ENCODE peak calls at places on chromosomes 2 and 18, in nine cellular contexts. N is naive thymus-derived CD4-positive, alpha-beta T cell; G is IMR-90; H is heart left ventricle; I is GM06990; D is tibial artery; S is upper lobe of right lung; U is tibial nerve; A is Caco-2. B is an unnamed sample.

GRCh38 chr18:78496095-78496494 is 483.5 kb upstream of the SALL3 start:
- DNase-seq in N (no peak), G (no peak), H (no peak), I (no peak), D (no peak), S (no peak), U (no peak), A (no peak), B (no peak)

GRCh38 chr18:57698571-57699276 is 77.1 kb upstream of the NARS1 start:
- DNase-seq in N (no peak), G (peak; percentile 74), H (no peak), I (no peak), D (no peak), S (no peak), U (no peak), A (no peak), B (peak; percentile 67)

GRCh38 chr2:45930396-45930792 is 278.9 kb downstream of the PRKCE start:
- DNase-seq in N (no peak), G (peak; percentile 74), H (no peak), I (no peak), D (no peak), S (no peak), U (no peak), A (peak; percentile 51), B (no peak)

GRCh38 chr2:109638807-109639206 is 24.6 kb downstream of the SOWAHC start:
- DNase-seq in N (no peak), G (no peak), H (no peak), I (peak; percentile 45), D (no peak), S (no peak), U (no peak), A (no peak), B (no peak)

GRCh38 chr2:135164431-135164830 is 112.3 kb downstream of the RAB3GAP1 start:
- DNase-seq in N (no peak), G (peak; percentile 89), H (no peak), I (no peak), D (no peak), S (no peak), U (no peak), A (no peak), B (no peak)

GRCh38 chr18:23871410-23871809 is 143.1 kb upstream of the TTC39C start:
- DNase-seq in N (peak; percentile 86), G (no peak), H (no peak), I (peak; percentile 18), D (no peak), S (no peak), U (no peak), A (no peak), B (peak; percentile 59)

GRCh38 chr18:78972930-78973331 is 6.7 kb upstream of the SALL3 start:
- DNase-seq in N (no peak), G (no peak), H (no peak), I (no peak), D (no peak), S (no peak), U (no peak), A (no peak), B (no peak)

GRCh38 chr2:230748087-230748486 is 35.4 kb downstream of the CAB39 start:
- DNase-seq in N (no peak), G (no peak), H (no peak), I (no peak), D (no peak), S (no peak), U (no peak), A (no peak), B (no peak)

GRCh38 chr2:140164449-140164848 is 1384.3 kb upstream of the NXPH2 start:
- DNase-seq in N (no peak), G (no peak), H (no peak), I (no peak), D (no peak), S (no peak), U (no peak), A (no peak), B (no peak)

GRCh38 chr2:189163889-189164288 is 15.7 kb downstream of the COL5A2 start:
- DNase-seq in N (no peak), G (peak; percentile 85), H (no peak), I (no peak), D (no peak), S (no peak), U (no peak), A (no peak), B (no peak)

GRCh38 chr2:117470311-117471095 is 344.0 kb upstream of the DDX18 start:
- DNase-seq in N (no peak), G (no peak), H (no peak), I (no peak), D (no peak), S (no peak), U (no peak), A (peak; percentile 64), B (peak; percentile 16)

GRCh38 chr2:149002891-149003740 is 35.4 kb upstream of the LYPD6B start:
- DNase-seq in N (no peak), G (no peak), H (no peak), I (no peak), D (no peak), S (no peak), U (no peak), A (no peak), B (no peak)

GRCh38 chr2:9463698-9464034 is 10.7 kb upstream of the IAH1 start:
- DNase-seq in N (no peak), G (peak; percentile 69), H (no peak), I (no peak), D (no peak), S (no peak), U (no peak), A (no peak), B (no peak)

GRCh38 chr2:26455037-26455800 is 22.7 kb downstream of the OTOF start:
- DNase-seq in N (no peak), G (no peak), H (no peak), I (no peak), D (no peak), S (no peak), U (no peak), A (no peak), B (no peak)

GRCh38 chr2:73205611-73206010 is 3.2 kb downstream of the NOTO start:
- DNase-seq in N (no peak), G (no peak), H (no peak), I (no peak), D (no peak), S (peak; percentile 6), U (no peak), A (no peak), B (no peak)

GRCh38 chr2:73208258-73208657 is 5.8 kb upstream of the SMYD5 start:
- DNase-seq in N (no peak), G (no peak), H (no peak), I (no peak), D (no peak), S (no peak), U (no peak), A (no peak), B (no peak)

GRCh38 chr2:73197579-73197978 is 4.8 kb upstream of the NOTO start:
- DNase-seq in N (no peak), G (no peak), H (no peak), I (no peak), D (no peak), S (no peak), U (no peak), A (no peak), B (no peak)

GRCh38 chr2:73202156-73203054 is at the start of gene NOTO:
- DNase-seq in N (no peak), G (no peak), H (no peak), I (no peak), D (no peak), S (no peak), U (no peak), A (no peak), B (no peak)

DNA sequence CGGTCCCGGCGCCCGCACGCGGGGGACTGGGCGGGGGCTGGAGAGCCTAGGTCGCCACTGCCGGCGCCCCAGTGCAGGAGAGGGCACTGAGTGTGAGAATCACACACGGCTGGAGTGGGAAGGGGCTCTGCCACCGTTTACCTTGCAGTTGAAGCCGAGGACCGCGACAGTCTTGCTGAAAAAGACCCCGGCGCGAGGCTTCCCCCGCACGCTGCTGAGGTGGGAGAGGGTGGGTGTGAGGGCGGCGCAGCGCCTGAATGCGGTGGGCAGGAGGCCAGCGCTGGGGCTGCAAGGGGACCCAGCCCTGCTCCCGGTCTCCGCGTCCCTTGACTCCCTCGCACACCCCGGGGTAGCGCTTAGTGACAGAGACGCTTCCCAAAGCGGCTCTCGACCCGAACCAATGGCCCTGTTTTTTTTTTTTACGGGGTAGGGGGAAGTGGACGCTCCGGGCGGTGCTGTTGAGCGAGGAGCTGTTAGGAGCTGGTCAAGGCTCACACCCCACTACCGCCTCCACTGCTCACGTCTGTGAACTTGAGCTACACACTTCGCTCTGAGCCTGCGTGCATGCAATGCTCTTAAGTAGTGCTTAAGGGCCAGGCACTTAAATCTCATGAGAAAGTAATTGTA is 794 bp downstream of the NOTO start:
- DNase-seq in N (no peak), G (no peak), H (no peak), I (no peak), D (no peak), S (peak; percentile 73), U (no peak), A (no peak), B (no peak)
- H3K4me3 ChIP-seq in N (no peak overlapping the region), G (no peak overlapping the region), H (peak overlapping the region; percentile 26), I (no peak overlapping the region), D (no peak overlapping the region), S (peak overlapping the region; percentile 34), U (no peak overlapping the region), A (no peak overlapping the region), B (no peak overlapping the region)

GRCh38 chr2:112640800-112641675 is 4.7 kb upstream of the SLC20A1 start:
- DNase-seq in N (no peak), G (peak; percentile 96), H (no peak), I (no peak), D (no peak), S (peak; percentile 61), U (no peak), A (no peak), B (no peak)
- H3K4me3 ChIP-seq in N (no peak overlapping the region), G (no peak overlapping the region), H (no peak overlapping the region), I (no peak overlapping the region), D (no peak overlapping the region), S (no peak overlapping the region), U (no peak overlapping the region), A (no peak overlapping the region), B (no peak overlapping the region)

GRCh38 chr2:186503827-186504606 is 18.0 kb downstream of the ZC3H15 start:
- DNase-seq in N (no peak), G (peak; percentile 37), H (no peak), I (no peak), D (no peak), S (no peak), U (no peak), A (no peak), B (no peak)

DNA sequence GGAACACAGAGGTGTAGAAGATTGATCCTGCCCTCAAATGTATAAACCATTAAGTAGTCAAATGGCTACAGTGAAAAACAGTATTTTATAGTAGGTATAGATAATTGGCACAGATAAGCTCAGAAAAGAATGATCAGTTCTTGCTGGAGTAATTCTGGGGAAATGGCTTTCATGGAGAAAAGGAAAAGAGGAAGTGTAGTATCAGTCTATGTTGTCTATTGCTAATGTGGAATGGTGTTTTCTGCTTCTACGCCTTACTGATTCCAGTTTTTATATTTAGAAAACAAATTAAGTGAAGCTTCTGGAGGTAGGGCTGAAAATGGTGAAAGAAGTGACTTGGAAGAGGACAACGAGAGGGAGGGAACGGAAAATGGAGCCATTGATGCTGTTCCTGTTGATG is 22.2 kb downstream of the ZC3H15 start:
- DNase-seq in N (no peak), G (no peak), H (no peak), I (no peak), D (no peak), S (no peak), U (no peak), A (no peak), B (no peak)
- H3K4me3 ChIP-seq in N (no peak overlapping the region), G (no peak overlapping the region), H (no peak overlapping the region), I (no peak overlapping the region), D (no peak overlapping the region), S (no peak overlapping the region), U (no peak overlapping the region), A (no peak overlapping the region), B (no peak overlapping the region)

GRCh38 chr2:96249654-96250053 is 16.1 kb downstream of the TMEM127 start:
- DNase-seq in N (no peak), G (peak; percentile 64), H (no peak), I (no peak), D (no peak), S (no peak), U (no peak), A (no peak), B (no peak)
- H3K4me3 ChIP-seq in N (no peak overlapping the region), G (no peak overlapping the region), H (no peak overlapping the region), I (no peak overlapping the region), D (no peak overlapping the region), S (no peak overlapping the region), U (no peak overlapping the region), A (no peak overlapping the region), B (no peak overlapping the region)